ENCODE peak calls at places on chromosomes 2 and 18, in seven cellular contexts. T is neuronal stem cell, A is heart left ventricle, B is neural progenitor cell, W is left ventricle myocardium inferior, L is heart right ventricle, X is transverse colon. Q is an unnamed sample.

GRCh38 chr2:128394004-128394730 is 75.5 kb upstream of the HS6ST1 start:
- DNase-seq in A (no peak), X (no peak), B (no peak), L (no peak), T (no peak), W (no peak), Q (no peak)

GRCh38 chr2:203080447-203080846 is 65.8 kb downstream of the NBEAL1 start:
- DNase-seq in W (no peak), T (no peak), A (no peak), B (no peak), X (no peak), L (no peak), Q (no peak)

GRCh38 chr2:145329976-145330375 is 810.1 kb upstream of the ZEB2 start:
- DNase-seq in B (no peak), W (no peak), A (no peak), T (no peak), L (no peak), X (no peak), Q (no peak)

GRCh38 chr2:121803503-121803902 is 48.1 kb downstream of the TSN start:
- DNase-seq in B (no peak), L (no peak), W (no peak), X (no peak), A (no peak), T (no peak), Q (no peak)

GRCh38 chr2:145258903-145259579 is 739.1 kb upstream of the ZEB2 start:
- DNase-seq in A (no peak), B (no peak), L (no peak), T (no peak), X (no peak), W (no peak), Q (no peak)

GRCh38 chr2:112000399-112001135 is 54.5 kb upstream of the TMEM87B start:
- DNase-seq in B (no peak), X (no peak), T (no peak), W (no peak), L (no peak), A (no peak), Q (no peak)

GRCh38 chr2:221914334-221914733 is 342.2 kb upstream of the EPHA4 start:
- DNase-seq in A (no peak), B (no peak), W (no peak), T (no peak), X (no peak), L (no peak), Q (no peak)

GRCh38 chr2:17309741-17310339 is 208.4 kb downstream of the RAD51AP2 start:
- DNase-seq in T (peak; percentile 67), W (no peak), B (peak; percentile 86), L (no peak), X (peak; percentile 15), A (peak; percentile 11), Q (peak; percentile 31)

GRCh38 chr2:43032248-43032893 is 194.0 kb downstream of the ZFP36L2 start:
- DNase-seq in L (peak; percentile 74), A (peak; percentile 67), W (peak; percentile 70), B (no peak), T (no peak), X (peak; percentile 87), Q (no peak)

GRCh38 chr2:177169810-177170514 is 42.6 kb upstream of the HNRNPA3 start:
- DNase-seq in W (no peak), B (no peak), X (no peak), T (no peak), A (no peak), L (no peak), Q (peak; percentile 68)

GRCh38 chr18:77123313-77124231 is 9.0 kb downstream of the MBP start:
- DNase-seq in X (no peak), B (no peak), A (no peak), T (no peak), L (no peak), W (no peak), Q (no peak)

GRCh38 chr2:177710003-177710411 is 317.4 kb downstream of the AGPS start:
- DNase-seq in L (no peak), T (no peak), W (no peak), X (no peak), B (no peak), A (no peak), Q (no peak)

GRCh38 chr18:5975111-5975622 is 79.8 kb upstream of the TMEM200C start:
- DNase-seq in B (no peak), X (no peak), W (no peak), A (no peak), L (no peak), T (no peak), Q (no peak)

GRCh38 chr2:166197446-166197845 is 69.6 kb upstream of the SCN1A start:
- DNase-seq in B (no peak), T (no peak), A (no peak), W (no peak), L (no peak), X (no peak), Q (no peak)

GRCh38 chr2:17617955-17618354 is 77.5 kb downstream of the VSNL1 start:
- DNase-seq in L (no peak), B (no peak), W (no peak), A (no peak), T (no peak), X (no peak), Q (no peak)

GRCh38 chr2:239381709-239382134 is 19.1 kb downstream of the HDAC4 start:
- DNase-seq in B (no peak), W (no peak), A (no peak), X (no peak), L (no peak), T (no peak), Q (no peak)

GRCh38 chr2:98924038-98924437 is 12.0 kb downstream of the CRACDL start:
- DNase-seq in B (no peak), X (no peak), T (no peak), L (no peak), A (no peak), W (no peak), Q (no peak)

GRCh38 chr18:50312296-50313030 is 25.0 kb upstream of the CXXC1 start:
- DNase-seq in A (no peak), T (no peak), X (no peak), W (no peak), B (no peak), L (no peak), Q (no peak)

GRCh38 chr18:59963229-59963628 is 63.4 kb downstream of the PMAIP1 start:
- DNase-seq in A (no peak), W (no peak), T (no peak), B (no peak), X (no peak), L (no peak), Q (no peak)
- H3K4me1 ChIP-seq in A (no peaks in the 10 kb centered on the region), W (peaks cover 2% of the 10 kb centered on the region), T (no peaks in the 10 kb centered on the region), B (no peaks in the 10 kb centered on the region), X (no peaks in the 10 kb centered on the region), L (peaks cover under 1% of the 10 kb centered on the region), Q (peaks cover 18% of the 10 kb centered on the region)

DNA sequence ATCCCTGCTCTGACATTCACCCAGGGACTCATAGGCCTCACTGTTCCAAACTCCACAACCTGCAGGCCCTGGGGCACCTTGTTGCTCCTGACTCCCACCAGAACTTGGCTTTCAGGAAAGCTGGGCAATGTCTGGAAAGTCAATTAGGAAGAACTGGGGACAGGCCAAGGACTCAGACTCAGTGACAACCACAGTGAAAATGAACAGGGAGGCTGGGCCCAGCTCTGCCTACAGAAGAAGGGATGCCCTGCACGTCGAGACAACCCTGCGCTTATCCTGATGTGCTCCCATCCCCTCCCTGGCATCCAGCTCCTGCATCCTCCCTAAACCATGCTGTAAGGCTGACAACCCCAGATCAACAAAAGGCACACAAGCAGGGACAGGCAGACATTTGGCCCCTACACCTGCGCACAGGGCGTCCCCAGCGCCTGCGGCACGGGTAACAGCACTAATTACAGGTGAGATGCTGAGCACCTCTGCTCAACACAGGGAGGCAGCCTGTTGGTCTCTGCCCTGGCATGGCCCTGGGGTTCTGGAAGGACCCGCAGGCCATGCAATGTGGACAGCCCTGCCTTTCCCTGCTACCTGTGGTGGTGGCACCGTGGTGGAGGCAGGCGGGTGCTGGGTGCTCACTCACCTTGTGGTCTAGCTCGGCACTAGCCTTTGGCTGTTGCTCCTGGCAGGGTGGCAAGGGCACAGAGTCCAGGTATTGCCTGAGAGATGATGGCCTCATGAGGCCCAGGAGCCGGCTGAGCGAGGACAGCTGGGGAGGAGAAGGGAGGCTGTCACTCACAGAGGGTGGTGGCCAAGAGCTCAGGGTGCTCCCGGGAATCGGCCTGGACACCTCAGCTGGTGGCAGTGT is 23.6 kb upstream of the SEMA4C start:
- DNase-seq in X (no peak), A (no peak), T (no peak), W (no peak), L (no peak), B (no peak), Q (no peak)
- H3K4me1 ChIP-seq in X (peaks cover 48% of the 10 kb centered on the region), A (peaks cover 27% of the 10 kb centered on the region), T (peaks cover 27% of the 10 kb centered on the region), W (peaks cover 34% of the 10 kb centered on the region), L (peaks cover 31% of the 10 kb centered on the region), B (peaks cover 32% of the 10 kb centered on the region), Q (peaks cover 57% of the 10 kb centered on the region)

DNA sequence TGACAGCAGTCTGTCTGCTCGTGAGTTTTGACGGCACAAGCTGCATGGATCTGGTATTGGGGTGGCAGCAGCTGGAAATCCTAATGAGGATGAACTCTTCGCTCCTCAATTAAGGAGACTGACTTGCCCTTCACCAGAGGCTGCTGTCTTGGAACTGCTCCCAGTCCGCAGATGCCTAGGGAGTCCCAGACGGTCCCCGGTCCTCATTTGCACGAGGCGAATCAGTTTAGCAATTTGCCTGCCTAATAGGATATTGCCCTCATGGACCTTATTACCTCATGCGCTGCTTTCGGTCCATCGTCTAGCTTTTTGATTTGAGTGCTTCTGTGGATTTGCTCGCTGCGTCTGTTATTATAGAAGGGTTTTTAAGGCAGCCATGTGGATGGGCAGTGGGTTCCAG is 40.6 kb downstream of the ASAP2 start:
- DNase-seq in T (no peak), A (no peak), B (no peak), W (no peak), X (no peak), L (no peak), Q (no peak)
- H3K4me1 ChIP-seq in T (peaks cover 11% of the 10 kb centered on the region), A (peaks cover 71% of the 10 kb centered on the region), B (peaks cover 13% of the 10 kb centered on the region), W (peaks cover 88% of the 10 kb centered on the region), X (peaks cover 83% of the 10 kb centered on the region), L (peaks cover 71% of the 10 kb centered on the region), Q (peaks cover 82% of the 10 kb centered on the region)

GRCh38 chr2:172333626-172334330 is 93.6 kb upstream of the ITGA6 start:
- DNase-seq in B (no peak), T (no peak), X (no peak), A (no peak), W (no peak), L (no peak), Q (no peak)
- H3K4me1 ChIP-seq in B (no peaks in the 10 kb centered on the region), T (no peaks in the 10 kb centered on the region), X (peaks cover 58% of the 10 kb centered on the region), A (peaks cover 13% of the 10 kb centered on the region), W (peaks cover 23% of the 10 kb centered on the region), L (peaks cover 23% of the 10 kb centered on the region), Q (no peaks in the 10 kb centered on the region)